ENCODE peak calls at places on chromosomes 13 and 19, in eight cellular contexts. K is DMS 273 treated with DMSO at 0.1 percent for 48 hours, P is iPS-NIHi11, C is psoas muscle, F is Panc1, B is left ventricle myocardium inferior, L is choroid plexus epithelial cell, V is heart right ventricle. J is an unnamed sample.

GRCh38 chr13:30119476-30119875 is 187.9 kb downstream of the KATNAL1 start:
- DNase-seq in K (no peak), P (no peak), C (no peak), F (no peak), B (no peak), L (peak; percentile 71), V (no peak), J (no peak)

GRCh38 chr13:91153372-91153771 is 194.1 kb upstream of the MIR17HG start:
- DNase-seq in K (no peak), P (no peak), C (no peak), F (no peak), B (no peak), L (no peak), V (no peak), J (no peak)

GRCh38 chr13:52411629-52412028 is 5.7 kb upstream of the THSD1 start:
- DNase-seq in K (no peak), P (no peak), C (no peak), F (no peak), B (no peak), L (peak; percentile 53), V (no peak), J (no peak)

GRCh38 chr13:108897955-108898354 is 268.5 kb downstream of the MYO16 start:
- DNase-seq in K (no peak), P (no peak), C (no peak), F (no peak), B (no peak), L (peak; percentile 13), V (no peak), J (no peak)

GRCh38 chr19:27974082-27974513 is 1238.9 kb downstream of the UQCRFS1 start:
- DNase-seq in K (no peak), P (peak; percentile 49), C (no peak), F (no peak), B (no peak), L (peak; percentile 58), V (no peak), J (no peak)

GRCh38 chr13:101127741-101128353 is 288.5 kb downstream of the NALCN start:
- DNase-seq in K (peak; percentile 0), P (peak; percentile 60), C (no peak), F (no peak), B (no peak), L (peak; percentile 73), V (no peak), J (no peak)

GRCh38 chr19:18832331-18833140 is 777 bp downstream of the UPF1 start:
- DNase-seq in K (no peak), P (peak; percentile 67), C (no peak), F (no peak), B (no peak), L (no peak), V (no peak), J (no peak)

GRCh38 chr19:34649886-34650543 is 26.9 kb downstream of the SCGB2B2 start:
- DNase-seq in K (no peak), P (no peak), C (no peak), F (no peak), B (no peak), L (no peak), V (no peak), J (no peak)

GRCh38 chr13:42835012-42835411 is 53.6 kb downstream of the FAM216B start:
- DNase-seq in K (no peak), P (no peak), C (no peak), F (no peak), B (no peak), L (no peak), V (no peak), J (no peak)

GRCh38 chr19:28508666-28509065 is 704.3 kb downstream of the UQCRFS1 start:
- DNase-seq in K (no peak), P (no peak), C (peak; percentile 53), F (no peak), B (no peak), L (no peak), V (no peak), J (no peak)

GRCh38 chr19:1001538-1002166 is 1.4 kb downstream of the GRIN3B start:
- DNase-seq in K (no peak), P (peak; percentile 90), C (peak; percentile 80), F (no peak), B (no peak), L (no peak), V (no peak), J (no peak)

GRCh38 chr19:46731007-46731501 is 14.1 kb upstream of the PRKD2 start:
- DNase-seq in K (no peak), P (no peak), C (peak; percentile 72), F (no peak), B (no peak), L (peak; percentile 93), V (no peak), J (no peak)

GRCh38 chr19:2050991-2051770 is at the start of gene MKNK2:
- DNase-seq in K (peak; percentile 63), P (peak; percentile 94), C (peak; percentile 97), F (no peak), B (peak; percentile 92), L (peak; percentile 89), V (peak; percentile 91), J (peak; percentile 73)

GRCh38 chr19:47601180-47601904 is 7.6 kb upstream of the BICRA start:
- DNase-seq in K (no peak), P (no peak), C (no peak), F (no peak), B (no peak), L (no peak), V (no peak), J (no peak)

GRCh38 chr19:56163097-56163496 is 12.7 kb upstream of the GALP start:
- DNase-seq in K (no peak), P (no peak), C (no peak), F (no peak), B (no peak), L (no peak), V (no peak), J (no peak)

GRCh38 chr19:56167064-56167578 is 8.7 kb upstream of the GALP start:
- DNase-seq in K (no peak), P (peak; percentile 80), C (no peak), F (no peak), B (no peak), L (peak; percentile 21), V (no peak), J (no peak)

GRCh38 chr13:73765651-73766384 is 368.4 kb downstream of the KLF12 start:
- DNase-seq in K (peak; percentile 74), P (peak; percentile 64), C (peak; percentile 83), F (no peak), B (peak; percentile 84), L (peak; percentile 97), V (peak; percentile 93), J (peak; percentile 41)